ENCODE peak calls at places on chromosomes 11 and 22, in five cellular contexts. A is K562, S is suprapubic skin, Z is stomach, M is upper lobe of left lung. E is an unnamed sample.
A peak's percentile ranks its signal among the peaks of the same experiment; 100 is the strongest.

GRCh38 chr11:27380796-27381195 is 17.8 kb upstream of the CCDC34 start:
- DNase-seq in A (no peak), S (no peak), Z (no peak), M (no peak), E (no peak)

GRCh38 chr11:122813176-122813917 is 25.0 kb upstream of the CRTAM start:
- DNase-seq in A (no peak), S (no peak), Z (no peak), M (no peak), E (no peak)

GRCh38 chr22:46942816-46943783 is 180.7 kb downstream of the TBC1D22A start:
- DNase-seq in A (no peak), S (no peak), Z (no peak), M (peak; percentile 56), E (no peak)

GRCh38 chr11:72856551-72857342 is 42.5 kb downstream of the ATG16L2 start:
- DNase-seq in A (no peak), S (no peak), Z (no peak), M (no peak), E (no peak)

GRCh38 chr11:58900479-58901420 is 38.5 kb upstream of the GLYATL1 start:
- DNase-seq in A (peak; percentile 82), S (peak; percentile 74), Z (peak; percentile 83), M (peak; percentile 63), E (no peak)

GRCh38 chr11:60978546-60979380 is 7.3 kb downstream of the CD6 start:
- DNase-seq in A (no peak), S (peak; percentile 28), Z (no peak), M (no peak), E (no peak)

GRCh38 chr11:83972536-83972935 is 686.4 kb upstream of the CCDC90B start:
- DNase-seq in A (no peak), S (no peak), Z (no peak), M (no peak), E (no peak)

GRCh38 chr22:24583972-24584790 is 8.7 kb downstream of the LRRC75B start:
- DNase-seq in A (no peak), S (no peak), Z (peak; percentile 68), M (no peak), E (no peak)

GRCh38 chr11:46719543-46720218 is 668 bp downstream of the F2 start:
- DNase-seq in A (no peak), S (no peak), Z (no peak), M (no peak), E (no peak)

GRCh38 chr11:70854201-70854600 is 398.2 kb downstream of the SHANK2 start:
- DNase-seq in A (no peak), S (no peak), Z (no peak), M (no peak), E (no peak)

GRCh38 chr22:30871391-30872281 is 96.9 kb downstream of the MORC2 start:
- DNase-seq in A (no peak), S (peak; percentile 28), Z (no peak), M (no peak), E (peak; percentile 40)

GRCh38 chr22:33247758-33248157 is 189.6 kb upstream of the SYN3 start:
- DNase-seq in A (no peak), S (no peak), Z (no peak), M (no peak), E (no peak)

GRCh38 chr11:14350215-14350614 is 8.8 kb downstream of the RRAS2 start:
- DNase-seq in A (peak; percentile 24), S (no peak), Z (no peak), M (no peak), E (no peak)

GRCh38 chr11:59839615-59840014 is 5.7 kb downstream of the CBLIF start:
- DNase-seq in A (no peak), S (no peak), Z (no peak), M (no peak), E (no peak)

GRCh38 chr22:25149014-25149413 is 50.6 kb upstream of the CRYBB3 start:
- DNase-seq in A (no peak), S (no peak), Z (no peak), M (no peak), E (no peak)

GRCh38 chr11:3723014-3723708 is 52.0 kb upstream of the CHRNA10 start:
- DNase-seq in A (no peak), S (no peak), Z (no peak), M (peak; percentile 46), E (no peak)

GRCh38 chr11:69518081-69518950 is 36.9 kb downstream of the LINC01488 start:
- DNase-seq in A (no peak), S (no peak), Z (no peak), M (no peak), E (no peak)

GRCh38 chr22:48866906-48867597 is 960.6 kb downstream of the BRD1 start:
- DNase-seq in A (no peak), S (peak; percentile 43), Z (no peak), M (peak; percentile 15), E (peak; percentile 53)

GRCh38 chr11:7901319-7901854 is 29.7 kb downstream of the OR10A6 start:
- DNase-seq in A (no peak), S (no peak), Z (no peak), M (no peak), E (no peak)

GRCh38 chr11:100830978-100831732 is 144.1 kb downstream of the ARHGAP42 start:
- DNase-seq in A (no peak), S (no peak), Z (no peak), M (no peak), E (no peak)

GRCh38 chr22:21070690-21071615 is 25.2 kb downstream of the LRRC74B start:
- DNase-seq in A (no peak), S (no peak), Z (no peak), M (no peak), E (no peak)

GRCh38 chr11:115817844-115818565 is 313.8 kb upstream of the CADM1 start:
- DNase-seq in A (no peak), S (no peak), Z (no peak), M (no peak), E (no peak)

GRCh38 chr11:100956321-100956720 is 173.3 kb downstream of the PGR start:
- DNase-seq in A (no peak), S (no peak), Z (no peak), M (no peak), E (no peak)

GRCh38 chr11:27485930-27486773 is 13.6 kb upstream of the LGR4 start:
- DNase-seq in A (peak; percentile 75), S (no peak), Z (no peak), M (no peak), E (no peak)

GRCh38 chr11:120324932-120325810 is at the start of gene TLCD5:
- DNase-seq in A (peak; percentile 61), S (no peak), Z (peak; percentile 55), M (peak; percentile 56), E (peak; percentile 76)

GRCh38 chr11:61962213-61963015 is 5.0 kb downstream of the FTH1 start:
- DNase-seq in A (no peak), S (no peak), Z (no peak), M (no peak), E (no peak)

GRCh38 chr11:65227879-65228278 is 33.9 kb upstream of the POLA2 start:
- DNase-seq in A (no peak), S (no peak), Z (no peak), M (no peak), E (no peak)

GRCh38 chr11:65223031-65223430 is 38.7 kb upstream of the POLA2 start:
- DNase-seq in A (no peak), S (no peak), Z (no peak), M (peak; percentile 69), E (no peak)

GRCh38 chr11:65224939-65225283 is 36.9 kb upstream of the POLA2 start:
- DNase-seq in A (peak; percentile 68), S (no peak), Z (peak; percentile 56), M (peak; percentile 90), E (peak; percentile 84)

GRCh38 chr11:65226103-65226442 is 35.7 kb upstream of the POLA2 start:
- DNase-seq in A (no peak), S (no peak), Z (no peak), M (no peak), E (no peak)

GRCh38 chr11:65225284-65226102 is 36.3 kb upstream of the POLA2 start:
- DNase-seq in A (peak; percentile 73), S (peak; percentile 85), Z (peak; percentile 69), M (peak; percentile 72), E (peak; percentile 85)
- TF ChIP-seq CTCF in A (peak; percentile 70), S (peak; percentile 21), Z (peak; percentile 51), M (peak; percentile 39), E (peak; percentile 43)

GRCh38 chr22:49948958-49949913 is 11.3 kb upstream of the PIM3 start:
- DNase-seq in A (no peak), S (no peak), Z (peak; percentile 97), M (peak; percentile 96), E (no peak)
- TF ChIP-seq EP300 in A (no peak), S (no peak), Z (peak; percentile 78), M (peak; percentile 79), E (no peak)

GRCh38 chr11:88259431-88259830 is 78.1 kb downstream of the CTSC start:
- DNase-seq in A (no peak), S (no peak), Z (no peak), M (no peak), E (no peak)
- TF ChIP-seq POLR2AphosphoS5 in A (no peak), S (no peak), Z (no peak), M (no peak), E (no peak)

DNA sequence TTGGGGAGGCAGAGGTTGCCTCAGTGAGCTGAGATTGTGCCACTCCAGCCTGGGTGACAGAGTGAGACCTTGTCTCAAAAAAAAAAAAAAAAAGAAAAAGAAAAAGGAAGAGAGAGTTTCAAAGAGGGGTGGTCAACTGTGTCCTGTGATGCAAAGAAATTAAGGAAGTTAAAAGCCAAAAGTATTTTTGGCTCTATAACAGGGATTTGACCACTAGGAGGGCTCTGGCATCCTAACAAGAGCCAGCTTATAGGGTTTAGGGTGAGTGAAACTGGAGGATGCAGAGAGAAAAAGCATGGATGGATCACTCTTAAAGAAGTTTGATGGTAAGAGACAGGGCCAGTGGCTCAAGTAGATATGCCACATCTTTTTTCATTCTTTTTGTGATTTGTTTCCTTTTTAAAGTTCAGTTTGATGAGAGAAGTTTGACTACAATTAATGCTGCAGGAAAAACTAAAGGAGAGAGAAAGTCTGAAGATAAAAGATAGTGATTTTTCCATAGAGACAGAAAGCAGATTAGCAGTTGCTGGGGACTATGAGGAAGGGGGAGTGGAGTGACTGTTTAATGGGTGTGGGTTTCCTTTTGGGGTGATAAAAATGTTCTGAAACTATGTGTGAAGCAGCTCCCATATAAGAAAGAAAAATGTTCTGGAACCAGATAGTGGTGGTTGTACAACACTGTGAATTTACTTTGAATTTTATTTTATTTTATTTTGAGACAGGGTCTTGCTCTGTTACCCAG is 11.1 kb upstream of the MICAL2 start:
- DNase-seq in A (no peak), S (no peak), Z (no peak), M (no peak), E (no peak)
- TF ChIP-seq CTCF in A (peak; percentile 35), S (no peak), Z (no peak), M (no peak), E (no peak)

GRCh38 chr11:85647604-85648299 is at the start of gene TMEM126A:
- DNase-seq in A (peak; percentile 97), S (peak; percentile 93), Z (peak; percentile 92), M (peak; percentile 93), E (peak; percentile 93)
- TF ChIP-seq EP300 in A (peak; percentile 47), S (no peak), Z (no peak), M (no peak), E (no peak)

GRCh38 chr11:65129649-65130441 is 4.5 kb downstream of the SYVN1 start:
- DNase-seq in A (no peak), S (peak; percentile 57), Z (no peak), M (no peak), E (peak; percentile 64)
- TF ChIP-seq POLR2AphosphoS5 in A (no peak), S (no peak), Z (no peak), M (no peak), E (no peak)

E was measured in sigmoid colon.